ENCODE peak calls at places on chromosome X, in five cellular contexts. One of them, this sample, is unnamed.

GRCh38 chrX:104342065-104342464 is 87.3 kb upstream of the ESX1 start:
- DNase-seq in astrocyte of the spinal cord: no peak
- DNase-seq in GM23248: no peak
- DNase-seq in heart left ventricle: no peak
- DNase-seq in A549: no peak
- DNase-seq in this sample: no peak

GRCh38 chrX:31420302-31420701 is 348.5 kb upstream of the FTHL17 start:
- DNase-seq in astrocyte of the spinal cord: no peak
- DNase-seq in GM23248: no peak
- DNase-seq in heart left ventricle: no peak
- DNase-seq in A549: no peak
- DNase-seq in this sample: no peak

GRCh38 chrX:138034136-138034535 is 468.2 kb downstream of the ZIC3 start:
- DNase-seq in astrocyte of the spinal cord: peak; percentile 4
- DNase-seq in GM23248: no peak
- DNase-seq in heart left ventricle: no peak
- DNase-seq in A549: no peak
- DNase-seq in this sample: peak; percentile 17

GRCh38 chrX:15781964-15782711 is 8.1 kb upstream of the ZRSR2 start:
- DNase-seq in astrocyte of the spinal cord: no peak
- DNase-seq in GM23248: no peak
- DNase-seq in heart left ventricle: no peak
- DNase-seq in A549: no peak
- DNase-seq in this sample: no peak

GRCh38 chrX:14440109-14440508 is 89.2 kb upstream of the GLRA2 start:
- DNase-seq in astrocyte of the spinal cord: no peak
- DNase-seq in GM23248: no peak
- DNase-seq in heart left ventricle: no peak
- DNase-seq in A549: no peak
- DNase-seq in this sample: no peak

GRCh38 chrX:150715180-150715579 is 22.0 kb downstream of the MTMR1 start:
- DNase-seq in astrocyte of the spinal cord: no peak
- DNase-seq in GM23248: peak; percentile 28
- DNase-seq in heart left ventricle: no peak
- DNase-seq in A549: no peak
- DNase-seq in this sample: no peak

GRCh38 chrX:103215037-103215767 is at the start of gene BEX4:
- DNase-seq in astrocyte of the spinal cord: peak; percentile 61
- DNase-seq in GM23248: peak; percentile 71
- DNase-seq in heart left ventricle: peak; percentile 91
- DNase-seq in A549: peak; percentile 55
- DNase-seq in this sample: peak; percentile 85

GRCh38 chrX:114924846-114925245 is 92.6 kb downstream of the IL13RA2 start:
- DNase-seq in astrocyte of the spinal cord: peak; percentile 38
- DNase-seq in GM23248: peak; percentile 47
- DNase-seq in heart left ventricle: no peak
- DNase-seq in A549: no peak
- DNase-seq in this sample: no peak

GRCh38 chrX:119486745-119487144 is 18.5 kb downstream of the SLC25A5 start:
- DNase-seq in astrocyte of the spinal cord: no peak
- DNase-seq in GM23248: no peak
- DNase-seq in heart left ventricle: no peak
- DNase-seq in A549: no peak
- DNase-seq in this sample: no peak

GRCh38 chrX:48902776-48903175 is 5.0 kb downstream of the PQBP1 start:
- DNase-seq in astrocyte of the spinal cord: no peak
- DNase-seq in GM23248: no peak
- DNase-seq in heart left ventricle: no peak
- DNase-seq in A549: no peak
- DNase-seq in this sample: no peak

GRCh38 chrX:112830540-112830939 is 10.1 kb downstream of the AMOT start:
- DNase-seq in astrocyte of the spinal cord: no peak
- DNase-seq in GM23248: no peak
- DNase-seq in heart left ventricle: no peak
- DNase-seq in A549: no peak
- DNase-seq in this sample: no peak

GRCh38 chrX:96563663-96564062 is 121.0 kb upstream of the DIAPH2 start:
- DNase-seq in astrocyte of the spinal cord: no peak
- DNase-seq in GM23248: peak; percentile 70
- DNase-seq in heart left ventricle: no peak
- DNase-seq in A549: no peak
- DNase-seq in this sample: no peak

GRCh38 chrX:105837227-105837626 is 14.9 kb downstream of the NRK start:
- DNase-seq in astrocyte of the spinal cord: peak; percentile 92
- DNase-seq in GM23248: no peak
- DNase-seq in heart left ventricle: peak; percentile 40
- DNase-seq in A549: no peak
- DNase-seq in this sample: no peak

GRCh38 chrX:129427267-129427666 is 96.0 kb downstream of the SMARCA1 start:
- DNase-seq in astrocyte of the spinal cord: no peak
- DNase-seq in GM23248: no peak
- DNase-seq in heart left ventricle: no peak
- DNase-seq in A549: no peak
- DNase-seq in this sample: no peak

GRCh38 chrX:34656467-34656841 is 631 bp downstream of the TMEM47 start:
- DNase-seq in astrocyte of the spinal cord: no peak
- DNase-seq in GM23248: peak; percentile 39
- DNase-seq in heart left ventricle: peak; percentile 42
- DNase-seq in A549: no peak
- DNase-seq in this sample: peak; percentile 37

GRCh38 chrX:150036181-150036580 is 97.9 kb upstream of the EOLA2 start:
- DNase-seq in astrocyte of the spinal cord: peak; percentile 57
- DNase-seq in GM23248: peak; percentile 74
- DNase-seq in heart left ventricle: no peak
- DNase-seq in A549: peak; percentile 41
- DNase-seq in this sample: peak; percentile 23

GRCh38 chrX:24498975-24499374 is 33.9 kb downstream of the PDK3 start:
- DNase-seq in astrocyte of the spinal cord: peak; percentile 17
- DNase-seq in GM23248: peak; percentile 20
- DNase-seq in heart left ventricle: no peak
- DNase-seq in A549: peak; percentile 25
- DNase-seq in this sample: no peak

GRCh38 chrX:56219702-56220101 is 12.5 kb upstream of the KLF8 start:
- DNase-seq in astrocyte of the spinal cord: no peak
- DNase-seq in GM23248: peak; percentile 35
- DNase-seq in heart left ventricle: no peak
- DNase-seq in A549: no peak
- DNase-seq in this sample: peak; percentile 2

GRCh38 chrX:31153475-31154047 is 81.7 kb upstream of the FTHL17 start:
- DNase-seq in astrocyte of the spinal cord: no peak
- DNase-seq in GM23248: no peak
- DNase-seq in heart left ventricle: no peak
- DNase-seq in A549: no peak
- DNase-seq in this sample: no peak

DNA sequence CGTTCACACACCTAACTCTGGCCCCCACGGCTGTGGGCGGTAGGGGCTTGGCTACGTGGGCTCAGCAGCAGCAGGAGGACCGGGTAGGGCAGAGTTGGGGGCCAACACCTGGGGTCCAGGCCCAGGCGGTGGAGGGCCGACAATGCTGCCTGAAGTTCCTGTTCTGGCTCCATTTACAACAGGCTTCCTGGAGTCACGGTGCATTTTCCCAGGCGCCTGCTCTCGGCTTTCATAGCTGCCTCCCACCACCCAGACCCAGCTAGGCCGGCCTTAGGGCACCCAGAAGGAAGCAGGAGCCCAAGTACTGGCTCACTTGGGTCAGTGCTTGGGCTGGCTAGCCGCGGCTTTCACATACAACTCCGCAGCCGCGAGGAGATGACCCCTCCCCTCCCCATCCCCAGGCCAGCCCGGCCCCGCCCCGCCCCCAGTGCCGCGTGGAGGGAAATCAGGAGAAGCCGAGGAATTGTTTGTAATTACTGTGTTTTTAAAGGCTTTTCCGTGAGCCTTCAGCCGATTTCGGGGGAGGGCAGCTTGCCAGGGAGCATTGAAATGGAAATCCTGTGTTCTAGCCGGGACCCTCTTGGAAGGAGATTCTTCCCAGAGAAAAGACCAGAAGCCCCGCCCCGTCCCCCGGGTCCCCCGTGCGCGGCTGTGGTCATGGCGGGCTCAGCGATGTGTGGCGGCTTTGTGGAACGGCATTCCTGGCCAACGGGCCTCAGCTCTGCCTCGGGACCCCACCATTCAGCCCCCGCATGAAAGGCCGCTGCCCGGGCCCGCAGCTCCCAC is 28.5 kb downstream of the PJA1 start:
- DNase-seq in astrocyte of the spinal cord: peak; percentile 5
- DNase-seq in GM23248: no peak
- DNase-seq in heart left ventricle: no peak
- DNase-seq in A549: no peak
- DNase-seq in this sample: no peak
- H3K4me3 ChIP-seq in astrocyte of the spinal cord: no peak overlapping the region
- H3K4me3 ChIP-seq in GM23248: no peak overlapping the region
- H3K4me3 ChIP-seq in heart left ventricle: peak overlapping the region; percentile 19
- H3K4me3 ChIP-seq in A549: no peak overlapping the region
- H3K4me3 ChIP-seq in this sample: no peak overlapping the region

DNA sequence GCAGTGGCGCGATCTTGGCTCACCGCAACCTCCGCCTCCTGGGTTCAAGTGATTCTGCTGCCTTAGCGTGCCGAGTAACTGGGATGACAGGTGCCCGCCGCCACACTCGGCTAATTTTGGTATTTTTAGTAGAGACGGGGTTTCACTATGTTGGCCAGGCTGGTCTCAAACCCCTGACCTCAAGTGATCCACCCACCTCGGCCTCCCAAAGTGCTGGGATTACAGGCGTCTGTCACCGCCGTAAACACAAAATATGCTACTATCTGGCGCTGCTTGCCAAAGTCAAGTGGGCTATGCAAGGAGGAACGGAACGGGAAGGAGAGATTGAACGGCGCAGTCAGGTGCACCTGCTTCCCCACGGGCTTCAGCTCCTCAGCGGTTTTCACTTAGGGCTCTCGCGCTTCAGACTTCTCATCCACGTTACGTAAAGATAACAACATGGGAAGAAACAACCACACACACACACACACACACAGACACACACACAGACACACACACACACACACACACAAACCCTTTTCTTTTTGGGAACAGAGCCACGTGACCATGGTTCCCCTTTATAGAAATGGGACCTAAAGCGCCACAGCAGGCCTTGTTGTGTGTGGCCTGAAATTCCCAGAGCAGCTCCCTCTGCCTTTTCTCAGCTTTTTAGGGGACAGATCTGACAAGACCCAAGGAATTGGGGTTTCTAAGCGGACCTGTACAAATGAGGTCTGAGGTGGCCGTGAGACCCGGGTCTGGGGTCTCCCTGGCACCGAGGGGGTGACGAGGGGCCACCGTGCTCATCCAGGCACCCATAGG is 1.5 kb downstream of the P2RY8 start:
- DNase-seq in astrocyte of the spinal cord: no peak
- DNase-seq in GM23248: no peak
- DNase-seq in heart left ventricle: no peak
- DNase-seq in A549: no peak
- DNase-seq in this sample: no peak
- H3K4me3 ChIP-seq in astrocyte of the spinal cord: no peak overlapping the region
- H3K4me3 ChIP-seq in GM23248: no peak overlapping the region
- H3K4me3 ChIP-seq in heart left ventricle: peak overlapping the region; percentile 39
- H3K4me3 ChIP-seq in A549: no peak overlapping the region
- H3K4me3 ChIP-seq in this sample: no peak overlapping the region

GRCh38 chrX:131762802-131763234 is 218.9 kb downstream of the OR13H1 start:
- DNase-seq in astrocyte of the spinal cord: peak; percentile 82
- DNase-seq in GM23248: peak; percentile 21
- DNase-seq in heart left ventricle: no peak
- DNase-seq in A549: peak; percentile 66
- DNase-seq in this sample: peak; percentile 79

GRCh38 chrX:131763674-131764073 is 219.8 kb downstream of the OR13H1 start:
- DNase-seq in astrocyte of the spinal cord: peak; percentile 85
- DNase-seq in GM23248: peak; percentile 11
- DNase-seq in heart left ventricle: no peak
- DNase-seq in A549: peak; percentile 69
- DNase-seq in this sample: peak; percentile 29

GRCh38 chrX:131764224-131764623 is 220.3 kb downstream of the OR13H1 start:
- DNase-seq in astrocyte of the spinal cord: no peak
- DNase-seq in GM23248: no peak
- DNase-seq in heart left ventricle: no peak
- DNase-seq in A549: no peak
- DNase-seq in this sample: no peak
- H3K4me3 ChIP-seq in astrocyte of the spinal cord: peak overlapping the region; percentile 37
- H3K4me3 ChIP-seq in GM23248: no peak overlapping the region
- H3K4me3 ChIP-seq in heart left ventricle: peak overlapping the region; percentile 47
- H3K4me3 ChIP-seq in A549: peak overlapping the region; percentile 40
- H3K4me3 ChIP-seq in this sample: no peak overlapping the region

DNA sequence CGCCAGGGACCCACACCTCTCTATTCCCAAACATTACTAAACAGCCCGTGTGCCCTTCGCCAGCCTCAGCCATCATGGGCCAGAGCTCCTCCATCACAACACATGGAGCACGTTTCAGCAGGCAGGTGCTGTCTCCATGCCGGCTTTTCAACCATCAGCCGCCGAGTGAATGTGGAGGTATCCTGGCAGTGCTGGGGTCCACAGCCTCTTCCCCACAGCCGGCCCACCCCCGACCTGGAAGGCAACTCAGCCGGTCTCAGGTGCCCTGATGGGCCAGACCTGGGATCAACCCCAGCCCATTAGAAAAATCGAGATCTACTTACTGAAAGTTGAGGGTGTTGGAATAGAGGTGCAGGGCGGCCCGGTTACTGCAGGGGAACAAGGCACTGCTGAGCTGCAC is 3.1 kb downstream of the NAA10 start:
- DNase-seq in astrocyte of the spinal cord: no peak
- DNase-seq in GM23248: no peak
- DNase-seq in heart left ventricle: no peak
- DNase-seq in A549: no peak
- DNase-seq in this sample: no peak
- H3K4me3 ChIP-seq in astrocyte of the spinal cord: no peak overlapping the region
- H3K4me3 ChIP-seq in GM23248: no peak overlapping the region
- H3K4me3 ChIP-seq in heart left ventricle: no peak overlapping the region
- H3K4me3 ChIP-seq in A549: no peak overlapping the region
- H3K4me3 ChIP-seq in this sample: no peak overlapping the region

This sample was measured in A673.